ENCODE peak calls at places on chromosomes 2 and 18, in eight cellular contexts. C is spleen, L is GM12891, U is breast epithelium, A is H1, J is endothelial cell of umbilical vein, Z is K562, S is stomach. P is an unnamed sample.

GRCh38 chr2:163347982-163348842 is 387.6 kb downstream of the FIGN start:
- DNase-seq in Z (peak), S (peak), L (no peak), C (peak), A (peak), J (peak), U (peak), P (no peak)

GRCh38 chr2:112031916-112032582 is 23.0 kb upstream of the TMEM87B start:
- DNase-seq in S (no peak), L (no peak), Z (no peak), U (peak), C (no peak), A (no peak), J (peak), P (no peak)

GRCh38 chr18:57432765-57433400 is 2.3 kb upstream of the ONECUT2 start:
- DNase-seq in A (no peak), S (no peak), J (no peak), C (no peak), Z (no peak), U (no peak), L (no peak), P (no peak)

GRCh38 chr2:188151670-188152069 is 140.0 kb upstream of the GULP1 start:
- DNase-seq in J (no peak), U (no peak), L (no peak), C (no peak), Z (no peak), A (no peak), S (no peak), P (no peak)

GRCh38 chr18:31657823-31658669 is 26.3 kb downstream of the B4GALT6 start:
- DNase-seq in U (no peak), Z (peak), L (no peak), A (no peak), S (no peak), C (no peak), J (no peak), P (no peak)

GRCh38 chr18:33987206-33987605 is 237.5 kb downstream of the NOL4 start:
- DNase-seq in C (no peak), U (no peak), Z (no peak), J (no peak), A (no peak), S (no peak), L (no peak), P (no peak)

GRCh38 chr18:498901-499300 is 1.6 kb downstream of the COLEC12 start:
- DNase-seq in A (no peak), J (no peak), Z (no peak), S (no peak), L (no peak), U (no peak), C (no peak), P (no peak)

GRCh38 chr18:54662986-54663385 is 71.9 kb downstream of the DYNAP start:
- DNase-seq in A (no peak), Z (no peak), J (no peak), L (no peak), C (no peak), U (no peak), S (no peak), P (no peak)

GRCh38 chr18:12608292-12608691 is 49.6 kb downstream of the SPIRE1 start:
- DNase-seq in C (no peak), S (no peak), U (no peak), L (no peak), A (no peak), J (peak), Z (no peak), P (no peak)

GRCh38 chr18:2963048-2963447 is 49.9 kb downstream of the LPIN2 start:
- DNase-seq in U (no peak), L (no peak), J (no peak), S (no peak), A (no peak), C (no peak), Z (no peak), P (no peak)

GRCh38 chr2:128374001-128374710 is 55.5 kb upstream of the HS6ST1 start:
- DNase-seq in L (no peak), Z (no peak), S (peak), U (peak), J (no peak), A (no peak), C (peak), P (no peak)

GRCh38 chr2:27830616-27831120 is 59.1 kb downstream of the MRPL33 start:
- DNase-seq in L (no peak), A (no peak), Z (no peak), U (no peak), S (no peak), C (no peak), J (peak), P (no peak)

GRCh38 chr2:241456546-241456945 is 51.8 kb downstream of the STK25 start:
- DNase-seq in U (no peak), Z (no peak), S (no peak), C (peak), A (no peak), J (no peak), L (no peak), P (no peak)

GRCh38 chr2:143469323-143469722 is 340.1 kb downstream of the ARHGAP15 start:
- DNase-seq in C (no peak), U (no peak), S (no peak), Z (no peak), L (no peak), A (no peak), J (no peak), P (no peak)

GRCh38 chr18:8607776-8608682 is 1.2 kb upstream of the RAB12 start:
- DNase-seq in A (no peak), Z (no peak), J (no peak), U (no peak), S (no peak), C (no peak), L (no peak), P (no peak)

GRCh38 chr2:97646977-97647376 is 1.1 kb downstream of the COX5B start:
- DNase-seq in C (no peak), U (no peak), Z (no peak), J (no peak), L (no peak), A (no peak), S (no peak), P (no peak)

GRCh38 chr2:160574472-160575140 is 81.0 kb upstream of the RBMS1 start:
- DNase-seq in J (no peak), S (no peak), Z (no peak), U (no peak), C (no peak), A (no peak), L (no peak), P (no peak)

GRCh38 chr18:54004828-54005227 is 219.6 kb downstream of the MBD2 start:
- DNase-seq in S (no peak), L (no peak), Z (no peak), J (no peak), C (no peak), U (no peak), A (no peak), P (no peak)

GRCh38 chr18:48663931-48664847 is 125.4 kb downstream of the CTIF start:
- DNase-seq in L (peak), S (peak), J (peak), Z (peak), U (peak), A (peak), C (peak), P (peak)

GRCh38 chr2:108870069-108870644 is 83.6 kb downstream of the CCDC138 start:
- DNase-seq in U (no peak), A (no peak), C (no peak), S (no peak), Z (no peak), L (no peak), J (no peak), P (no peak)

GRCh38 chr2:215171151-215171550 is 32.7 kb upstream of the ABCA12 start:
- DNase-seq in Z (no peak), A (no peak), J (no peak), U (no peak), S (no peak), C (no peak), L (no peak), P (no peak)

GRCh38 chr2:191032588-191033429 is 18.8 kb upstream of the STAT1 start:
- DNase-seq in A (no peak), L (no peak), Z (peak), C (no peak), S (no peak), J (peak), U (no peak), P (no peak)

DNA sequence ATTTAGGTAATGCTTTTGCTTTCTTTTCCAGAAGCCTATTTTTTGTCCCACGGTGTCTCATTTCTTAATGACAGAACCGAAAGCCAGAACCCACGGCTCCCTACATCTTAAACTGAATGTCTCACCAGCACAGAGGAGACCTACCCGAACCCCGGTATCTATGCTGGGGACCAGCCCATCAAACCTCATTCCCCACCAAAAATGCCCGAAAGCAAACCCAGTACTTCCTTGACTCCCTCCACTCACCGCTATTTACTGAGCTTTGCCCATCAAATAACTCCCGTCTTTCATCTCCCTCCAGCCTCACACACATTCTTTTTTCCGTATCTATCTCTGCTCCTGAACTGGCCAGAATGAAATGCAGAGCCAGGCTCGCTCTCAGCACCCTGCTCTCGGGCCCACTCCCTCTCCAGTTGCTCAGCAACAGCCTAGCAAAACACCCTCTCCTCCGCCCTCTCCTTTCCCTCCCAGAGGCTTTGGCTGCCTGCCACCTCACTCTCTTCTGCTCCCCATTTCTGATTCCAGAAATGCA is 4.1 kb downstream of the IGFBP5 start:
- DNase-seq in J (no peak), C (no peak), L (no peak), Z (peak), A (no peak), S (peak), U (peak), P (no peak)
- TF ChIP-seq POLR2AphosphoS5 in J (no peak), C (no peak), L (no peak), Z (no peak), A (no peak), S (peak), U (no peak), P (no peak)

DNA sequence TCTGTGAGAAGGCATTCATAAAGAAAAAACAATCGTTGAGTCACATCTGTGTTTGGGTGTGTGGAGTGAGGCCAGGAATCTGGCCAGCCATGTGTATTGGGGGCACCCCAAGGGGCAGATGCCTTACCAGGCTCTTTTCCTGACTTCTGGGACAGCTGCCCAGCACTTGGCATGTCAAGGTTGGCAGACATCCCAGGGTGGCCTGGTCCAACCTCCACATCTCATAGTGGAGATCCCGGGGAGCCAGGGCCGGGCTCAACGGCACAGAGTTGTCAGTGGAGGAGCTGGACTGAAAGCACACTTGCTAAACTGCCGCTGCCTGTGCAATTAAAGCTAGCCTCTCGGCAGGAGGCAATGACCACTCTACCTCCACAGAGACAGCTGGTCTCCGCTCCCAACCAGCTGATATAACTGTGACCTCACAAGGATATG is 75.3 kb upstream of the MGAT4A start:
- DNase-seq in S (peak), J (peak), U (peak), C (no peak), Z (no peak), L (no peak), A (no peak), P (no peak)
- TF ChIP-seq POLR2A in S (no peak), J (no peak), U (no peak), C (no peak), Z (no peak), L (no peak), A (no peak), P (no peak)

GRCh38 chr2:207256026-207256425 is 90.3 kb upstream of the KLF7 start:
- DNase-seq in A (no peak), U (no peak), Z (no peak), L (no peak), S (no peak), J (no peak), C (no peak), P (no peak)

GRCh38 chr2:207257291-207258190 is 91.8 kb upstream of the KLF7 start:
- DNase-seq in C (no peak), U (no peak), A (no peak), L (no peak), S (no peak), J (no peak), Z (no peak), P (no peak)

GRCh38 chr2:207260021-207260420 is 94.3 kb upstream of the KLF7 start:
- DNase-seq in S (no peak), C (no peak), Z (no peak), U (no peak), J (no peak), A (no peak), L (no peak), P (no peak)

GRCh38 chr2:207256476-207257207 is 90.9 kb upstream of the KLF7 start:
- DNase-seq in J (no peak), U (no peak), Z (no peak), C (no peak), A (no peak), S (no peak), L (no peak), P (no peak)

GRCh38 chr2:207258191-207258991 is 92.6 kb upstream of the KLF7 start:
- DNase-seq in S (peak), Z (no peak), A (peak), L (no peak), U (peak), C (no peak), J (peak), P (no peak)
- TF ChIP-seq POLR2AphosphoS5 in S (peak), Z (no peak), A (no peak), L (no peak), U (peak), C (no peak), J (no peak), P (no peak)

GRCh38 chr18:27142891-27143290 is 42.2 kb downstream of the CHST9 start:
- DNase-seq in S (no peak), U (no peak), A (no peak), L (no peak), J (no peak), Z (no peak), C (no peak), P (no peak)
- TF ChIP-seq POLR2A in S (no peak), U (no peak), A (no peak), L (no peak), J (no peak), Z (no peak), C (no peak), P (no peak)

DNA sequence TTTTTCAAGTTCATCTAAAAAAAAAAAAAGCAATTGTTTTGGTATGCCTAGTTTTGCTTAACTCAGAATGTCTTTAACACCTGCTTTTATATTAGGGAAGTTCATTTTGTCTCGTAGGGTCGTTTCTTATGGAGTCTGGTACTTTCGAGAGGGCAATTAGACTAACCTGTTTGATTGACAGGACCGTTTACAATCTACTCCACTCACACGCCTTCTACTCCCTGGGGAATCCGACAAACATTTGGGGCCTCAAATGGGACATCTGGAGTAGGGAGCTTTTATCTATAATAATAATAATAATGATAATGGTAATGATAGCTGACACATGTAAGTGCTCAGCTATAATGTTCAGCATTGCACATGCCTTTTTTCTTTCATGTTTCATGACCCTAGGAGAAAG is 261.6 kb upstream of the RASGRP3 start:
- DNase-seq in C (no peak), J (no peak), Z (no peak), L (no peak), S (no peak), A (no peak), U (no peak), P (no peak)
- TF ChIP-seq POLR2AphosphoS5 in C (no peak), J (no peak), Z (no peak), L (no peak), S (no peak), A (no peak), U (no peak), P (no peak)

GRCh38 chr2:156320491-156320896 is 12.0 kb downstream of the NR4A2 start:
- DNase-seq in J (no peak), A (no peak), C (no peak), S (peak), U (no peak), Z (peak), L (no peak), P (no peak)

GRCh38 chr2:156317631-156318030 is 14.9 kb downstream of the NR4A2 start:
- DNase-seq in J (no peak), Z (no peak), C (no peak), S (no peak), A (no peak), U (no peak), L (no peak), P (no peak)

GRCh38 chr2:156321243-156321904 is 11.1 kb downstream of the NR4A2 start:
- DNase-seq in L (no peak), A (no peak), S (peak), J (no peak), Z (no peak), C (peak), U (no peak), P (no peak)

GRCh38 chr2:156322103-156322671 is 10.3 kb downstream of the NR4A2 start:
- DNase-seq in A (no peak), L (no peak), Z (no peak), U (no peak), J (no peak), S (no peak), C (no peak), P (no peak)

GRCh38 chr2:156319811-156320490 is 12.6 kb downstream of the NR4A2 start:
- DNase-seq in A (no peak), S (peak), C (peak), U (no peak), L (no peak), J (no peak), Z (peak), P (no peak)
- TF ChIP-seq POLR2A in A (no peak), S (no peak), C (no peak), U (no peak), L (no peak), J (no peak), Z (peak), P (no peak)

GRCh38 chr2:229050063-229050635 is 220.9 kb downstream of the PID1 start:
- DNase-seq in A (no peak), Z (no peak), J (no peak), S (no peak), C (no peak), U (no peak), L (no peak), P (no peak)
- TF ChIP-seq POLR2AphosphoS5 in A (no peak), Z (no peak), J (no peak), S (no peak), C (no peak), U (no peak), L (no peak), P (no peak)